ENCODE peak calls at places on chromosome 1, in six cellular contexts. Z, O, R, M, L and D are unnamed samples. For H3K4me1, the result is how much of the 10 kb centered on the place peaks cover.

GRCh38 chr1:98385691-98386090 is 275.8 kb upstream of the SNX7 start:
- DNase-seq in Z (no peak), O (no peak), R (no peak), M (no peak), L (no peak), D (no peak)

GRCh38 chr1:109636201-109636952 is 16.7 kb downstream of the AMPD2 start:
- DNase-seq in Z (peak), O (no peak), R (no peak), M (no peak), L (peak), D (no peak)

GRCh38 chr1:230877139-230877923 is 9.0 kb upstream of the C1orf198 start:
- DNase-seq in Z (no peak), O (no peak), R (no peak), M (no peak), L (no peak), D (no peak)

GRCh38 chr1:1197551-1198422 is 8.6 kb downstream of the TNFRSF18 start:
- DNase-seq in Z (no peak), O (no peak), R (no peak), M (no peak), L (no peak), D (peak)

GRCh38 chr1:167820684-167821355 is 93.1 kb downstream of the ADCY10 start:
- DNase-seq in Z (no peak), O (no peak), R (no peak), M (no peak), L (no peak), D (no peak)

GRCh38 chr1:1117469-1117831 is 1.6 kb upstream of the C1orf159 start:
- DNase-seq in Z (no peak), O (no peak), R (no peak), M (no peak), L (peak), D (peak)

GRCh38 chr1:165152109-165152508 is 204.4 kb downstream of the LMX1A start:
- DNase-seq in Z (no peak), O (no peak), R (no peak), M (no peak), L (no peak), D (no peak)

GRCh38 chr1:206125366-206125765 is 8.2 kb upstream of the AVPR1B start:
- DNase-seq in Z (no peak), O (no peak), R (no peak), M (no peak), L (no peak), D (no peak)

GRCh38 chr1:19405761-19406481 is 79.4 kb downstream of the CAPZB start:
- DNase-seq in Z (no peak), O (no peak), R (no peak), M (no peak), L (no peak), D (no peak)

GRCh38 chr1:201245082-201245481 is 38.2 kb upstream of the PKP1 start:
- DNase-seq in Z (no peak), O (no peak), R (no peak), M (no peak), L (no peak), D (no peak)

GRCh38 chr1:235106457-235106856 is 22.2 kb downstream of the TOMM20 start:
- DNase-seq in Z (no peak), O (no peak), R (no peak), M (no peak), L (no peak), D (no peak)

GRCh38 chr1:55321947-55322346 is 106.8 kb upstream of the USP24 start:
- DNase-seq in Z (no peak), O (peak), R (no peak), M (no peak), L (no peak), D (no peak)

GRCh38 chr1:17375651-17376050 is 3.7 kb downstream of the PADI6 start:
- DNase-seq in Z (no peak), O (no peak), R (no peak), M (no peak), L (no peak), D (no peak)

GRCh38 chr1:1432951-1433803 is 2.3 kb upstream of the VWA1 start:
- DNase-seq in Z (peak), O (no peak), R (no peak), M (no peak), L (peak), D (peak)

GRCh38 chr1:54337928-54338327 is 68.3 kb downstream of the SSBP3 start:
- DNase-seq in Z (no peak), O (no peak), R (no peak), M (no peak), L (no peak), D (no peak)

GRCh38 chr1:24149854-24150227 is 6.9 kb upstream of the IL22RA1 start:
- DNase-seq in Z (no peak), O (peak), R (no peak), M (peak), L (no peak), D (no peak)

GRCh38 chr1:198494658-198495103 is 45.8 kb downstream of the ATP6V1G3 start:
- DNase-seq in Z (no peak), O (no peak), R (no peak), M (no peak), L (no peak), D (peak)

GRCh38 chr1:225508538-225509375 is 80.9 kb upstream of the LBR start:
- DNase-seq in Z (peak), O (peak), R (no peak), M (peak), L (no peak), D (no peak)

GRCh38 chr1:209590405-209590804 is 6.9 kb downstream of the CAMK1G start:
- DNase-seq in Z (no peak), O (no peak), R (no peak), M (no peak), L (no peak), D (no peak)

GRCh38 chr1:232048481-232048880 is 421.9 kb downstream of the DISC1 start:
- DNase-seq in Z (no peak), O (no peak), R (no peak), M (no peak), L (no peak), D (no peak)

GRCh38 chr1:86696522-86696921 is 7.9 kb upstream of the SH3GLB1 start:
- DNase-seq in Z (no peak), O (no peak), R (no peak), M (no peak), L (no peak), D (no peak)

GRCh38 chr1:203519053-203519770 is 25.3 kb downstream of the OPTC start:
- DNase-seq in Z (no peak), O (no peak), R (no peak), M (no peak), L (no peak), D (no peak)

GRCh38 chr1:66599346-66599745 is 65.4 kb downstream of the SGIP1 start:
- DNase-seq in Z (no peak), O (no peak), R (no peak), M (no peak), L (no peak), D (no peak)

GRCh38 chr1:179146476-179146875 is 64.6 kb downstream of the TOR3A start:
- DNase-seq in Z (no peak), O (no peak), R (no peak), M (no peak), L (no peak), D (no peak)

GRCh38 chr1:65066766-65067490 is 81.1 kb upstream of the AK4 start:
- DNase-seq in Z (peak), O (peak), R (peak), M (peak), L (peak), D (peak)
- TF ChIP-seq POLR2A in Z (peak), O (no peak), R (peak), M (peak), L (peak), D (no peak)

GRCh38 chr1:117645343-117645742 is 39.5 kb downstream of the TENT5C start:
- DNase-seq in Z (no peak), O (no peak), R (no peak), M (no peak), L (no peak), D (no peak)
- H3K4me1 ChIP-seq in Z (under half), O (under half), R (under half), M (under half), L (under half), D (under half)

GRCh38 chr1:170097449-170097948 is 23.0 kb upstream of the KIFAP3 start:
- DNase-seq in Z (no peak), O (no peak), R (no peak), M (no peak), L (no peak), D (no peak)
- TF ChIP-seq POLR2A in Z (no peak), O (no peak), R (no peak), M (no peak), L (no peak), D (no peak)

GRCh38 chr1:160606611-160607010 is 27.3 kb upstream of the CD84 start:
- DNase-seq in Z (no peak), O (no peak), R (no peak), M (no peak), L (no peak), D (no peak)
- H3K4me1 ChIP-seq in Z (under half), O (under half), R (under half), M (under half), L (under half), D (under half)

DNA sequence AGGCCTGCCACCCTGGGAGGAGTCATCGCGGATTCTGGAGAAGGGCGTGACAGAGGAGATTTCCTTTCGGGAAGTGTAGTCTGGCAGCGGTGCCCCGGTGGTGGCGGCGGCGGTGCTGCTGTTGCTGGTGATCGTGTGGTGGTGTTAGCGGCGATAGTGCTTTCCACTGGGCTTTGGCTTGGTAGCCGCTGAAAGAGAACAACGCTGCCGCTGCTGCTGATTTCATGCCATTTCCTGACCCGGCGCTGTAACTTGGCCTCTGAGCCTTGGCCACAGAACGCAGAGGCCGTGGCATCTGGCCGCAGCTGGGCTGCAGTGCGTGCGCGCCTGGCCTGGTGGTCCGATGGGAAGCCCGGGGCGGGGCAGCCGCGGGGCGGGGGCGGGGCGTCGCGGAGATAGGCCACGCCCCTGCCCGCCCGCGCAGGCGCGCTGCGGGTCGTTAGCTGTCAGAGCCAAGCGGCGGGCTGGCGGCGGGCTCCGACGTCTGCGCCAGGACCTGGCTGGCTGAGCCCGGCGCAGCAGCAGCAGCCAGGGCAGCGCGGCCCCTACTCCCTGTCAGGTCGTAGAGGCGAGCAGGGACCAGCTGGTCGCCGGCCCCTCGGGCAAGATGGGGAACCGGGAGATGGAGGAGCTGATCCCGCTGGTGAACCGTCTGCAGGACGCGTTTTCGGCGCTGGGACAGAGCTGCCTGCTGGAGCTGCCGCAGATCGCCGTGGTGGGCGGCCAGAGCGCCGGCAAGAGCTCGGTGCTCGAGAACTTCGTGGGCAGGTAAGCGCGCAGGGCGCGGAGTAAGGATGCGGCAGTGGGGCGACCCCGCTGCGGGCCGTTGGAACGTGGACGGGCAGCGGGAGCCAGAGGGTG is at the start of gene DNM3:
- DNase-seq in Z (peak), O (peak), R (no peak), M (peak), L (peak), D (peak)
- TF ChIP-seq POLR2A in Z (peak), O (peak), R (peak), M (peak), L (no peak), D (no peak)

DNA sequence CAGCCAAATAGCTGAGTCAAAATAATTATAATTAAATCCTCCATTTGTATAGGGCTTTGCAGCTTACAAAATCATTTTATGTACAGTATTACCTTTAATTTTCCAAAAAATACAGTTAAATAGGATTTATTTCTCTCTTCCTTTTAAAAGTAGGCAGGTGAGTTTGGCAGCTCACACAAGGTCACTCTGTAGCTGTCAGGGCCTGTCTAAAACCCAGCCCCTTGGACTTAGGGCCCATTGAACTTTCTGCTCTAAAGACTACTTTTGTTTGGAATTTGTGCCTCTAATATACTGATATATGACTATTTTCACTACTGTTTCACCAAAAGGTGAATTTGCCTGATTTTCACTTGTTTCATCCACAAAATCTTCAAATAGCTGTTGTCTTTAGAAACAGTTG is 10.3 kb downstream of the ROR1 start:
- DNase-seq in Z (no peak), O (no peak), R (no peak), M (no peak), L (no peak), D (no peak)
- H3K4me1 ChIP-seq in Z (under half), O (under half), R (half or more), M (under half), L (under half), D (under half)

DNA sequence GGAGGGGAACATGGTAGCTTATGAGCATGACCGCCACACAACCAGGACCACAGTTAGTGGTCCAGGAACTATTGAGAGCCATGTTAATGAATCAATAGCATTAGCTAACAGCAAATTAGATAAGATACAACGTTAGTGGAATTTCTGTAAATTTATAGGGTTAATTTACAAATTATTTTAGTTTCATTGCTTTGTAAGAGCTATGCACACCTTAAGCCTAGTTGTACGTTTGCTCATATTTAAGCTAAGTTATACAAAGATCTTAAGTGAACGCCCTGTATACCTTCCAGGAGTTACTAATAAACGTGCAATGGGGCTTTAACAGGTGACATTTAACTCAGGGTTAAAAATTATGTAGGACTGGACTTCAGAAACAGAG is 749 bp downstream of the EXOSC10 start:
- DNase-seq in Z (no peak), O (no peak), R (no peak), M (no peak), L (no peak), D (no peak)
- TF ChIP-seq POLR2A in Z (no peak), O (no peak), R (no peak), M (no peak), L (no peak), D (no peak)